ENCODE peak calls at places on chromosomes 13 and 19, in eight cellular contexts. O is ovary, K is HL-60, X is neural progenitor cell, U is progenitor cell of endocrine pancreas, L is lower leg skin, H is adrenal gland, A is left lung. P is an unnamed sample.
A peak's percentile ranks its signal among the peaks of the same experiment; 100 is the strongest.

GRCh38 chr19:623974-624373 is 9.4 kb downstream of the POLRMT start:
- DNase-seq in L (no peak), A (no peak), X (peak; percentile 29), H (no peak), O (no peak), K (no peak), U (no peak), P (no peak)

GRCh38 chr19:30552593-30552992 is 180.4 kb downstream of the ZNF536 start:
- DNase-seq in U (no peak), L (no peak), K (no peak), A (no peak), X (no peak), O (no peak), H (no peak), P (no peak)

GRCh38 chr13:76865996-76866503 is 20.2 kb downstream of the KCTD12 start:
- DNase-seq in U (no peak), O (no peak), K (no peak), H (no peak), X (no peak), L (no peak), A (no peak), P (no peak)

GRCh38 chr13:92054389-92054788 is 656.0 kb downstream of the GPC5 start:
- DNase-seq in O (no peak), H (no peak), L (no peak), A (no peak), U (no peak), X (no peak), K (no peak), P (no peak)

GRCh38 chr13:101309014-101309619 is 107.2 kb downstream of the NALCN start:
- DNase-seq in U (no peak), L (no peak), K (no peak), O (no peak), X (no peak), A (no peak), H (no peak), P (no peak)

GRCh38 chr13:37531054-37531453 is 67.5 kb downstream of the POSTN start:
- DNase-seq in K (no peak), U (no peak), X (no peak), A (no peak), L (no peak), O (no peak), H (no peak), P (no peak)

GRCh38 chr13:109737606-109738005 is 48.8 kb downstream of the IRS2 start:
- DNase-seq in U (no peak), H (no peak), K (no peak), L (no peak), O (no peak), X (no peak), A (no peak), P (no peak)

GRCh38 chr13:74210693-74211393 is 76.6 kb upstream of the KLF12 start:
- DNase-seq in X (no peak), H (no peak), L (no peak), K (no peak), A (no peak), U (no peak), O (no peak), P (no peak)

GRCh38 chr13:45416521-45417125 is 1.6 kb downstream of the SLC25A30 start:
- DNase-seq in U (no peak), L (no peak), O (no peak), A (no peak), K (no peak), X (no peak), H (no peak), P (no peak)

GRCh38 chr19:3357731-3358391 is 8.5 kb upstream of the NFIC start:
- DNase-seq in A (no peak), X (peak; percentile 68), K (no peak), O (peak; percentile 48), H (no peak), L (no peak), U (no peak), P (no peak)

GRCh38 chr13:35139591-35139990 is 197.5 kb downstream of the NBEA start:
- DNase-seq in X (no peak), L (no peak), K (no peak), H (no peak), U (no peak), O (no peak), A (no peak), P (no peak)

GRCh38 chr19:10625003-10625761 is at the start of gene SLC44A2:
- DNase-seq in A (peak; percentile 87), X (peak; percentile 94), K (no peak), U (peak; percentile 89), H (peak; percentile 84), O (peak; percentile 88), L (peak; percentile 94), P (peak; percentile 82)

GRCh38 chr19:5271145-5271544 is 69.5 kb downstream of the PTPRS start:
- DNase-seq in H (no peak), A (no peak), U (no peak), L (no peak), X (no peak), O (no peak), K (no peak), P (no peak)
- TF ChIP-seq CTCF in H (no peak), A (no peak), U (peak; percentile 35), L (no peak), X (peak; percentile 40), O (no peak), K (no peak), P (peak; percentile 23)

GRCh38 chr19:13047374-13047773 is 52.1 kb downstream of the NFIX start:
- DNase-seq in A (no peak), U (no peak), H (no peak), X (no peak), O (no peak), L (no peak), K (no peak), P (no peak)

GRCh38 chr19:13043285-13043684 is 48.0 kb downstream of the NFIX start:
- DNase-seq in X (no peak), L (no peak), U (no peak), O (no peak), H (no peak), A (no peak), K (no peak), P (no peak)

GRCh38 chr19:13044160-13044853 is 49.0 kb downstream of the NFIX start:
- DNase-seq in L (no peak), X (no peak), H (no peak), O (no peak), K (no peak), U (no peak), A (no peak), P (no peak)

GRCh38 chr19:13042443-13043130 is 47.3 kb downstream of the NFIX start:
- DNase-seq in K (no peak), O (no peak), H (no peak), U (no peak), L (no peak), X (no peak), A (no peak), P (no peak)

DNA sequence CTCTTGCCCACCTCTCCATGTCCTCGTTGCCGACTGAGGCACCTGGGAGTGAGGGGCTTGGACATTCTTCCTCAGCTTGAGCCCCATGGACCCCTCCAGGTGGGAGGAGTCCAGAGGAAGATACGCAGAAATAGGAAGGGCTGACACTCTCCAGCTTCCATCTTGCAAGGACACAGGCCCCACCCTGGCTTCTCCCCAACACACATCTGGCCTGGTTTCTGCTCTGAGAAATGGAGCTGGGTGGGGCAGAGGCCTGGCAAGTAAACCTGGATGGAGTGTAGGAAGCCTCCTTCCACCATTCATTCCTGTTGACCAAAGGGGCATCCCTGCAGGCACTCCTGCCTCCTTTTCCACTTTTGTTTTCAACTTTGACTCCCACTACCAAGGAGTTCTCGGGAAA is 50.5 kb downstream of the NFIX start:
- DNase-seq in K (no peak), L (no peak), A (no peak), H (no peak), U (no peak), X (no peak), O (no peak), P (no peak)
- TF ChIP-seq CTCF in K (no peak), L (no peak), A (no peak), H (no peak), U (no peak), X (no peak), O (no peak), P (no peak)

DNA sequence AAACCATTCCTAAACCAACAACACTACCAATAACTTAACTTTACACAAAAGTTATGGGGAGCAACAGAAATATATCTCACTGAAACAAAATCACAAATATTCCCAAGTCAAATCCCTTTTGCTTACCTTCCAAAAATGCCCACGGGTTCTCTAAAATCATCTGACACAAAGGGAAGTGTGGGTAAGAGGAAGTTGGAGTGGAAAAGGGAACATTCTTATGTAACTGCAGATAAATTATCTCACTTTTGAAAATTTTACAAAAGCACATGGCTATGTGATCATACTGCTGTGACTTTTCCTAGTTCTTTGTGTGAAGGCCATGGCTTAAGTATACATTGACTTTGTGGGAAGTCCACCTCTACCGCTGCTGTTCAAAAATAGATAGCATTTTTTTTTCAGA is 350.5 kb downstream of the GPC6 start:
- DNase-seq in U (no peak), O (no peak), L (no peak), A (no peak), H (no peak), K (no peak), X (no peak), P (no peak)
- TF ChIP-seq CTCF in U (no peak), O (no peak), L (no peak), A (no peak), H (no peak), K (no peak), X (no peak), P (no peak)

GRCh38 chr13:26502826-26503225 is 54.7 kb upstream of the WASF3 start:
- DNase-seq in H (no peak), L (no peak), A (no peak), K (no peak), U (no peak), O (no peak), X (peak; percentile 40), P (no peak)

GRCh38 chr13:26499209-26499601 is 58.3 kb upstream of the WASF3 start:
- DNase-seq in L (peak; percentile 71), O (no peak), H (no peak), A (no peak), X (peak; percentile 31), K (no peak), U (no peak), P (no peak)

GRCh38 chr13:26508885-26509284 is 48.6 kb upstream of the WASF3 start:
- DNase-seq in U (no peak), X (no peak), A (peak; percentile 71), K (no peak), H (peak; percentile 84), L (peak; percentile 96), O (no peak), P (no peak)

GRCh38 chr13:26500618-26501320 is 56.7 kb upstream of the WASF3 start:
- DNase-seq in U (no peak), K (no peak), O (no peak), L (peak; percentile 63), A (no peak), H (no peak), X (no peak), P (no peak)

DNA sequence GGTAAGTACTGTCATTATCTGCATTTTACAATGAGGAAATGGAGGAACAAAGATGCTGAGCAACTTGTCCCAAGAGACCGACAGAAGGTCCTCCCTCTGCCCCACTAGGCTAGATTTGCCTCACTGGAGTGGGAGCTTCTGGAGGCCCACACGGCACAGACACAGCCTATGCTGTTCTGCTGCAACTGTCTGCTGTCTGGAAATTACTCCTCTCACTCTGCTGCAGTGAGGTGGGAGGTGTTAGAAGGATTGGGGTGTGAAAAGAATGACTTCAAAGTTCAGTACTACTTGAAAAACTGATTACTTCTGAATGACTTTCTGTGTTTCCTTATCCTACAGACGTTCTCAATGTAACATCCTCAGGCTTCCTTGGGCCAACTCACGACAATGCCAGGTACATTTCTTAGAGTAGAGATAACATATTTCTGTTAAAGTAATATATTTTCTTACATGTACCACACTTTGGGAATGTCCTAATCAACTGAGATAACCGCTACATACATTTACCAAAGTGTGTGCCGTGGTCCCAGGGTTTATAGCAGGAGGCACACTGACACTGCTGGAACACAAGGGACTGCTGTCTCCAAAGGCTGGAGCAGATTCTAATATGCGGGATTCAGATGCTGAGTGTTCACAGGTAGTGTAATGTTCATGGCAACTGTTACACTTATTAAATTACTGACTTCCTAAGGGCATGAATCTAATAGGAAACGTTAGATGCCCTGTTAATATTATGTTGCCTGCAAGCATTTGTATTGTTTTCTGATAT is 53.5 kb upstream of the WASF3 start:
- DNase-seq in A (no peak), O (no peak), K (no peak), X (no peak), U (no peak), H (no peak), L (peak; percentile 56), P (no peak)
- TF ChIP-seq CTCF in A (no peak), O (no peak), K (no peak), X (no peak), U (no peak), H (no peak), L (no peak), P (no peak)